ENCODE peak calls at places on chromosomes 1 and 21, in six cellular contexts. Y is suprapubic skin, U is fibroblast of lung, X is OCI-LY7, A is PC-9, Q is heart left ventricle. L is an unnamed sample. For H3K4me1, the result is how much of the 10 kb centered on the place peaks cover.

GRCh38 chr1:40344597-40344996 is 27.5 kb upstream of the COL9A2 start:
- DNase-seq in Y (no peak), U (peak), X (peak), A (no peak), Q (no peak), L (peak)

GRCh38 chr1:43308635-43309580 is 8.1 kb downstream of the TIE1 start:
- DNase-seq in Y (no peak), U (no peak), X (no peak), A (no peak), Q (no peak), L (peak)

GRCh38 chr1:214143015-214143775 is 137.8 kb upstream of the SMYD2 start:
- DNase-seq in Y (no peak), U (no peak), X (no peak), A (no peak), Q (no peak), L (no peak)

GRCh38 chr1:74937176-74937575 is 197.0 kb upstream of the LHX8 start:
- DNase-seq in Y (no peak), U (no peak), X (no peak), A (no peak), Q (no peak), L (no peak)

GRCh38 chr1:188433428-188433827 is 1604.7 kb downstream of the PLA2G4A start:
- DNase-seq in Y (no peak), U (peak), X (no peak), A (no peak), Q (no peak), L (no peak)

GRCh38 chr1:228860911-228861829 is 125.9 kb downstream of the RHOU start:
- DNase-seq in Y (no peak), U (peak), X (no peak), A (no peak), Q (no peak), L (no peak)

GRCh38 chr1:24643362-24644346 is 552 bp downstream of the SRRM1 start:
- DNase-seq in Y (no peak), U (peak), X (peak), A (peak), Q (peak), L (peak)

GRCh38 chr21:45228171-45228641 is 59.5 kb downstream of the POFUT2 start:
- DNase-seq in Y (no peak), U (peak), X (no peak), A (peak), Q (no peak), L (no peak)

GRCh38 chr21:42366292-42367010 is at the start of gene TFF1:
- DNase-seq in Y (no peak), U (no peak), X (peak), A (peak), Q (no peak), L (no peak)

GRCh38 chr1:114490235-114490634 is 20.8 kb downstream of the TRIM33 start:
- DNase-seq in Y (no peak), U (peak), X (no peak), A (no peak), Q (no peak), L (no peak)

GRCh38 chr1:3695326-3696217 is 43.3 kb downstream of the TP73 start:
- DNase-seq in Y (no peak), U (peak), X (peak), A (peak), Q (peak), L (peak)

GRCh38 chr21:36217711-36218110 is 61.1 kb downstream of the DOP1B start:
- DNase-seq in Y (no peak), U (no peak), X (no peak), A (no peak), Q (no peak), L (no peak)

GRCh38 chr1:205699416-205699815 is 19.1 kb upstream of the SLC45A3 start:
- DNase-seq in Y (no peak), U (no peak), X (no peak), A (no peak), Q (no peak), L (no peak)

GRCh38 chr1:39110882-39111281 is 84.7 kb downstream of the NDUFS5 start:
- DNase-seq in Y (no peak), U (peak), X (no peak), A (no peak), Q (no peak), L (no peak)

GRCh38 chr1:96416111-96416595 is 305.4 kb upstream of the PTBP2 start:
- DNase-seq in Y (no peak), U (peak), X (no peak), A (no peak), Q (no peak), L (no peak)

GRCh38 chr21:27379381-27379780 is 412.5 kb upstream of the ADAMTS5 start:
- DNase-seq in Y (no peak), U (no peak), X (no peak), A (no peak), Q (no peak), L (no peak)

GRCh38 chr1:204345425-204345824 is 14.3 kb downstream of the PLEKHA6 start:
- DNase-seq in Y (no peak), U (no peak), X (no peak), A (no peak), Q (no peak), L (no peak)

GRCh38 chr1:220235462-220235861 is 36.8 kb downstream of the RAB3GAP2 start:
- DNase-seq in Y (no peak), U (no peak), X (no peak), A (no peak), Q (no peak), L (no peak)

GRCh38 chr1:235888119-235888643 is 21.5 kb upstream of the LYST start:
- DNase-seq in Y (no peak), U (no peak), X (no peak), A (no peak), Q (no peak), L (no peak)

GRCh38 chr1:185215911-185216310 is 58.9 kb downstream of the SWT1 start:
- DNase-seq in Y (no peak), U (peak), X (no peak), A (no peak), Q (no peak), L (no peak)

GRCh38 chr21:35896060-35896459 is 164.3 kb downstream of the SETD4 start:
- DNase-seq in Y (no peak), U (no peak), X (no peak), A (no peak), Q (no peak), L (no peak)

GRCh38 chr1:185823471-185823870 is 89.3 kb downstream of the HMCN1 start:
- DNase-seq in Y (no peak), U (peak), X (no peak), A (no peak), Q (no peak), L (no peak)

GRCh38 chr1:246779561-246780175 is 55.5 kb downstream of the SCCPDH start:
- DNase-seq in Y (peak), U (no peak), X (no peak), A (no peak), Q (no peak), L (no peak)

GRCh38 chr21:46457801-46458314 is 833 bp upstream of the DIP2A start:
- DNase-seq in Y (no peak), U (peak), X (peak), A (no peak), Q (peak), L (peak)

GRCh38 chr1:32948905-32949304 is 15.7 kb downstream of the RNF19B start:
- DNase-seq in Y (no peak), U (no peak), X (no peak), A (no peak), Q (no peak), L (no peak)

GRCh38 chr1:57620589-57620988 is 196.7 kb upstream of the DAB1 start:
- DNase-seq in Y (no peak), U (no peak), X (no peak), A (no peak), Q (no peak), L (no peak)

GRCh38 chr1:94846286-94846685 is 26.1 kb downstream of the SLC44A3 start:
- DNase-seq in Y (no peak), U (no peak), X (no peak), A (no peak), Q (no peak), L (no peak)

GRCh38 chr1:51897699-51898031 is 19.1 kb upstream of the NRDC start:
- DNase-seq in Y (no peak), U (peak), X (no peak), A (no peak), Q (no peak), L (no peak)

GRCh38 chr1:185045793-185046441 is 559 bp downstream of the RNF2 start:
- DNase-seq in Y (no peak), U (peak), X (peak), A (peak), Q (no peak), L (peak)

GRCh38 chr1:23634840-23635642 is 56.6 kb upstream of the RPL11 start:
- DNase-seq in Y (no peak), U (peak), X (peak), A (peak), Q (no peak), L (no peak)

GRCh38 chr1:224113545-224113917 is 380 bp upstream of the FBXO28 start:
- DNase-seq in Y (no peak), U (no peak), X (no peak), A (no peak), Q (no peak), L (no peak)

GRCh38 chr1:200967693-200968468 is 55.6 kb downstream of the KIF21B start:
- DNase-seq in Y (no peak), U (no peak), X (no peak), A (no peak), Q (peak), L (no peak)

GRCh38 chr1:25774921-25775774 is 24.8 kb upstream of the SELENON start:
- DNase-seq in Y (no peak), U (no peak), X (peak), A (peak), Q (no peak), L (no peak)

GRCh38 chr1:15975805-15976680 is at the start of gene ZBTB17:
- DNase-seq in Y (peak), U (peak), X (peak), A (peak), Q (peak), L (peak)

GRCh38 chr1:203346060-203346754 is 4.7 kb downstream of the FMOD start:
- DNase-seq in Y (no peak), U (no peak), X (peak), A (no peak), Q (no peak), L (no peak)

GRCh38 chr21:41425588-41425953 is 468 bp upstream of the MX1 start:
- DNase-seq in Y (no peak), U (no peak), X (no peak), A (no peak), Q (no peak), L (no peak)

GRCh38 chr21:35150562-35151226 is 101.6 kb upstream of the RUNX1 start:
- DNase-seq in Y (no peak), U (peak), X (no peak), A (no peak), Q (no peak), L (no peak)

GRCh38 chr1:6580588-6581270 is 935 bp downstream of the ZBTB48 start:
- DNase-seq in Y (no peak), U (no peak), X (peak), A (peak), Q (no peak), L (peak)

DNA sequence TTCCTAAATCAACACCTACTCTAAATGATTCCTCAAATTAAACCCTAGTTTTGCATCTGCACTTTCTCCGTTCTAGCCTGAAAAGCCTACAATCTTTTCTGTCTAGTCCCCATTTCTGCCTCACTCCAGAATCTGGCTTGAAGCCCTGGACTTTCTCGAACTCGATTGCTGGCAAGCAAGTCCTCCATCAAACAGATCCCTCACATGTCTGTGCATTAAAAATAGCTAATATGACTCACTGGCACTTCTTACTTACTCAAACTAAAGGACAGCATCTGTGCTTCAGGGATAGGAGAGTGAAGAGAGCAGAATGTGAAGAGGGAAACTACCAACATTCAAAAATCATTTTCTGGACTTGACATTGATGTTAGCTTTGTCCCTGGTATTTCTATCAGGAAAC is 51.8 kb upstream of the CXADR start:
- DNase-seq in Y (no peak), U (peak), X (no peak), A (no peak), Q (no peak), L (no peak)
- H3K4me3 ChIP-seq in Y (no peak), U (no peak), X (no peak), A (no peak), Q (no peak), L (no peak)

GRCh38 chr1:20681999-20682398 is 20.8 kb upstream of the DDOST start:
- DNase-seq in Y (no peak), U (no peak), X (no peak), A (no peak), Q (peak), L (no peak)
- H3K4me1 ChIP-seq in Y (under half), U (under half), X (under half), A (under half), Q (under half), L (under half)

DNA sequence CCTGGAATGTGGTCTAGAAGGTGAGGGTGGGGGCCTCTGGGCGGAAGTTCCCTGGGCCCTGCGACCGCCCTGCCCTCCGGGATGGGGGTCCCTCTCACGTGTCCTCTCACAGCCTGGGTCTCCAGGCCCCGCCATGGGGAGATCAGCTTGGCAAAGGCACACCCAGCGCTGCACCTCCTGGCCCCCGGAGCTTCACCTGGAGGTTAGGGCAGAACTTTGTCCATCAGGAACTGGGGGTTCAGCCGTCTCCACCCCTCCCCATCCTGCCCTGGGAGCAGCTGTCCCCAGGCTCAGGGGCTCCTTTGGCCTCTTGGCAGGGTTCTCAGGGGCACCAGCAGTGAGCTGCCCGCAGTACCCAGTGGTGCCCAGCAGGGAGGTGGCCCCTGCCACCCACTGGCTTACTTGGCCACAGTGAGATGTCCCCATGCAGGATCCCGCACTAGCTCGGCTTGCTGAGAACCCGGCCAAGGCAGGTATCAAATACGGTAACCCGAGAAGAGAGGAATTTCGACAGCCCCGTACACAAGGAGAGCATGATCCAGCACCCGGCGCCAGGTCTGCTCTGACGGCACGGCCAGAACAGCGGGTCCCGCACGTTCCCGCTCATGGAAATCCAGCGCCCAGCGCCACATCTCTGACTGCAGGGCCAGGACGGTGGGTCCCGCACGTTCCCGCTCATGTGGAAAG is 36.7 kb downstream of the RRP1 start:
- DNase-seq in Y (no peak), U (peak), X (no peak), A (peak), Q (peak), L (no peak)
- TF ChIP-seq CTCF in Y (no peak), U (peak), X (no peak), A (peak), Q (no peak), L (no peak)

GRCh38 chr1:54800041-54800898 is 853 bp downstream of the TTC22 start:
- DNase-seq in Y (no peak), U (no peak), X (no peak), A (no peak), Q (no peak), L (no peak)
- H3K4me3 ChIP-seq in Y (peak), U (no peak), X (no peak), A (peak), Q (peak), L (peak)

DNA sequence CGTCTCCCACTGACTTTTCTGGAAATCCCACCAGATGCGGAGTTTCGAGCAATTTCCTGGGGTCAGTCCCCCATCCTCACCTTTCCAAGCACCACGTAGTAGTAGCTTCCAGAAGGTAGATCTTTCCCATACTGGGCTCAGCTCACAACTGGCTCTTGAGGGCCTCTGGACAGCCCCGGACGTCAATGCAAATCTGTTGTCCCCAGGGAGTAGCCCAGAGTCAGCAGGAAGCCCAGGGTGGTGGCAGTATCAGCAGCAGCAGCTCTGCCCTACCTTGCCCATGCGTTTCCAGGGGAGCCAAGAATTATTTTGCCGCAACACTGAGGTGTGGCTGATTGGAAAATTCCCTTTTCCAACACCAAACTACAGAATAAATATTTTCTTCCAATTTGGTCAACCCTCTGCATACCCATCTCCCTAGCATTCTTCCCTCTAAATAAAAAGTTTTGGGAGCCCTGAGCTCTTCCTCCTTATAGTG is 70.3 kb downstream of the CD46 start:
- DNase-seq in Y (peak), U (no peak), X (peak), A (no peak), Q (no peak), L (peak)
- H3K4me1 ChIP-seq in Y (half or more), U (under half), X (half or more), A (under half), Q (under half), L (half or more)

DNA sequence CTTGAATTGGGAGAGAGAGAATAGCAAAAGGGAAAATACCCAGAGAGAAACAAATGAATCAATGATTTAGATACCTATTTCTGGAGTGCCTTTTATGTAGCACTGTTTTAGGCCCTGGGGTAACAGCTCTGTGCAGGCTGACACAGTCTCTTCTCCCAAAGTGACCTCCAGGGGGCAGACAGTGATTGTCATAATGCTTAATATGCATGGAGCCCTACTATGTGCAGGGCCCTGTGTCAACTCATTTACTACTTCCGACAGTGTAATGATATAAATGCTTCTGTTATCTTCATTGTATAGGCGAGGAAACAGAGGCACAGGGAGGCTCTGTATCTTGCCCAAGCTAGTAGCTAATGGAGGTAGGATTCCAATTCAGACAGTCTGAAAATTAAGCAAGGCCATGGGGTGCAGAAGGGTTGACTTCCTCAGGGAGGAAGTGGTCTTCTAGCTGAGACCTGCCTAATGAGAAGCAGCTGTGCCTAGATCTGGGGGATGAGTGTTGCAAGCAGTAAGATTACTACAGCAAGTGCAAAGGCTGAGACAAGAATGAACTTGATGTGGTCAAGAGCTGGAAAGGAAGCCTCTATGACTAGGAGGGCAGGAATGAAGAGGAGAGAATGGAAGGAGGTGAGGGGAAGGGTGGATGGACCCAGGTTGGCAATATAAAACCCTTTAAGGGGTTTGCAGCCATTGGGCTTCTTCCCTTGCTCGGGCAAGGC is 16.2 kb upstream of the SERINC2 start:
- DNase-seq in Y (no peak), U (peak), X (peak), A (no peak), Q (no peak), L (no peak)
- TF ChIP-seq CTCF in Y (no peak), U (peak), X (peak), A (peak), Q (peak), L (peak)